ENCODE peak calls at places on chromosomes 12 and 14, in four cellular contexts. One of them, this sample, is unnamed.

GRCh38 chr12:3279415-3279780 is 202.2 kb downstream of the TSPAN9 start:
- DNase-seq in adrenal gland: no peak
- DNase-seq in upper lobe of left lung: peak
- DNase-seq in tibial artery: no peak
- DNase-seq in this sample: no peak

GRCh38 chr12:121314441-121314840 is 17.9 kb upstream of the CAMKK2 start:
- DNase-seq in upper lobe of left lung: no peak
- DNase-seq in adrenal gland: no peak
- DNase-seq in tibial artery: no peak
- DNase-seq in this sample: no peak

GRCh38 chr12:57614178-57614947 is 3.1 kb downstream of the ARHGEF25 start:
- DNase-seq in adrenal gland: no peak
- DNase-seq in upper lobe of left lung: peak
- DNase-seq in tibial artery: peak
- DNase-seq in this sample: no peak

GRCh38 chr12:132100306-132101065 is 43.6 kb downstream of the DDX51 start:
- DNase-seq in tibial artery: no peak
- DNase-seq in upper lobe of left lung: peak
- DNase-seq in adrenal gland: no peak
- DNase-seq in this sample: no peak

GRCh38 chr12:47349770-47350408 is 270.1 kb upstream of the AMIGO2 start:
- DNase-seq in adrenal gland: no peak
- DNase-seq in tibial artery: no peak
- DNase-seq in upper lobe of left lung: no peak
- DNase-seq in this sample: no peak

GRCh38 chr12:51171884-51172514 is 936 bp downstream of the TFCP2 start:
- DNase-seq in tibial artery: no peak
- DNase-seq in upper lobe of left lung: no peak
- DNase-seq in adrenal gland: peak
- DNase-seq in this sample: peak

GRCh38 chr12:68349921-68350606 is 17.9 kb upstream of the MDM1 start:
- DNase-seq in adrenal gland: no peak
- DNase-seq in upper lobe of left lung: no peak
- DNase-seq in tibial artery: no peak
- DNase-seq in this sample: no peak

GRCh38 chr12:44224399-44224798 is 388.5 kb downstream of the TMEM117 start:
- DNase-seq in adrenal gland: no peak
- DNase-seq in tibial artery: no peak
- DNase-seq in upper lobe of left lung: no peak
- DNase-seq in this sample: no peak

GRCh38 chr14:29494312-29494711 is 433.3 kb downstream of the PRKD1 start:
- DNase-seq in adrenal gland: no peak
- DNase-seq in tibial artery: no peak
- DNase-seq in upper lobe of left lung: no peak
- DNase-seq in this sample: no peak

GRCh38 chr14:32513571-32514009 is 184.5 kb downstream of the AKAP6 start:
- DNase-seq in adrenal gland: no peak
- DNase-seq in upper lobe of left lung: no peak
- DNase-seq in tibial artery: no peak
- DNase-seq in this sample: no peak

GRCh38 chr12:69623970-69624369 is 13.3 kb upstream of the LRRC10 start:
- DNase-seq in adrenal gland: peak
- DNase-seq in upper lobe of left lung: peak
- DNase-seq in tibial artery: no peak
- DNase-seq in this sample: no peak

GRCh38 chr12:78887444-78887843 is 22.9 kb downstream of the SYT1 start:
- DNase-seq in tibial artery: no peak
- DNase-seq in adrenal gland: no peak
- DNase-seq in upper lobe of left lung: no peak
- DNase-seq in this sample: no peak

GRCh38 chr14:75369506-75369905 is 58.3 kb upstream of the JDP2 start:
- DNase-seq in tibial artery: no peak
- DNase-seq in upper lobe of left lung: no peak
- DNase-seq in adrenal gland: peak
- DNase-seq in this sample: no peak

GRCh38 chr12:117144599-117144998 is 45.4 kb upstream of the TESC start:
- DNase-seq in adrenal gland: no peak
- DNase-seq in tibial artery: no peak
- DNase-seq in upper lobe of left lung: no peak
- DNase-seq in this sample: no peak

GRCh38 chr14:98946995-98947394 is 325.0 kb downstream of the BCL11B start:
- DNase-seq in adrenal gland: no peak
- DNase-seq in tibial artery: no peak
- DNase-seq in upper lobe of left lung: no peak
- DNase-seq in this sample: no peak

GRCh38 chr12:15535287-15535895 is 213.1 kb downstream of the PTPRO start:
- DNase-seq in upper lobe of left lung: no peak
- DNase-seq in tibial artery: no peak
- DNase-seq in adrenal gland: no peak
- DNase-seq in this sample: no peak

GRCh38 chr12:132081423-132081822 is 62.7 kb downstream of the DDX51 start:
- DNase-seq in adrenal gland: no peak
- DNase-seq in tibial artery: no peak
- DNase-seq in upper lobe of left lung: no peak
- DNase-seq in this sample: no peak

GRCh38 chr14:21965042-21965441 is 291.4 kb upstream of the OR4E1 start:
- DNase-seq in upper lobe of left lung: no peak
- DNase-seq in adrenal gland: no peak
- DNase-seq in tibial artery: no peak
- DNase-seq in this sample: no peak

GRCh38 chr14:92362781-92363235 is 39.8 kb downstream of the SLC24A4 start:
- DNase-seq in upper lobe of left lung: no peak
- DNase-seq in adrenal gland: peak
- DNase-seq in tibial artery: no peak
- DNase-seq in this sample: peak

GRCh38 chr12:77746108-77746507 is 84.6 kb upstream of the NAV3 start:
- DNase-seq in upper lobe of left lung: no peak
- DNase-seq in tibial artery: no peak
- DNase-seq in adrenal gland: no peak
- DNase-seq in this sample: no peak

GRCh38 chr12:53023-53734 is 13.4 kb upstream of the IQSEC3 start:
- DNase-seq in adrenal gland: no peak
- DNase-seq in upper lobe of left lung: no peak
- DNase-seq in tibial artery: no peak
- DNase-seq in this sample: no peak

GRCh38 chr12:85820117-85820516 is 16.1 kb downstream of the RASSF9 start:
- DNase-seq in upper lobe of left lung: no peak
- DNase-seq in tibial artery: no peak
- DNase-seq in adrenal gland: no peak
- DNase-seq in this sample: no peak

GRCh38 chr14:89000007-89000942 is 175.8 kb downstream of the TTC8 start:
- DNase-seq in upper lobe of left lung: no peak
- DNase-seq in adrenal gland: peak
- DNase-seq in tibial artery: no peak
- DNase-seq in this sample: peak

GRCh38 chr12:130832561-130833209 is 6.4 kb downstream of the STX2 start:
- DNase-seq in tibial artery: no peak
- DNase-seq in adrenal gland: peak
- DNase-seq in upper lobe of left lung: no peak
- DNase-seq in this sample: no peak

GRCh38 chr14:36662543-36663403 is 1.1 kb downstream of the PAX9 start:
- DNase-seq in tibial artery: peak
- DNase-seq in adrenal gland: no peak
- DNase-seq in upper lobe of left lung: peak
- DNase-seq in this sample: no peak

GRCh38 chr12:19440019-19440858 is 947 bp downstream of the AEBP2 start:
- DNase-seq in upper lobe of left lung: peak
- DNase-seq in tibial artery: peak
- DNase-seq in adrenal gland: peak
- DNase-seq in this sample: peak

GRCh38 chr12:19447386-19447785 is 8.1 kb downstream of the AEBP2 start:
- DNase-seq in tibial artery: no peak
- DNase-seq in adrenal gland: no peak
- DNase-seq in upper lobe of left lung: no peak
- DNase-seq in this sample: no peak

GRCh38 chr12:19440916-19441315 is 1.6 kb downstream of the AEBP2 start:
- DNase-seq in adrenal gland: no peak
- DNase-seq in upper lobe of left lung: no peak
- DNase-seq in tibial artery: no peak
- DNase-seq in this sample: no peak

GRCh38 chr12:19443585-19443984 is 4.3 kb downstream of the AEBP2 start:
- DNase-seq in tibial artery: no peak
- DNase-seq in adrenal gland: no peak
- DNase-seq in upper lobe of left lung: no peak
- DNase-seq in this sample: no peak

GRCh38 chr12:19444097-19444496 is 4.8 kb downstream of the AEBP2 start:
- DNase-seq in tibial artery: peak
- DNase-seq in adrenal gland: no peak
- DNase-seq in upper lobe of left lung: no peak
- DNase-seq in this sample: no peak
- H3K4me3 ChIP-seq in tibial artery: no peak
- H3K4me3 ChIP-seq in adrenal gland: no peak
- H3K4me3 ChIP-seq in upper lobe of left lung: no peak
- H3K4me3 ChIP-seq in this sample: no peak

GRCh38 chr12:124055066-124055465 is 82.1 kb downstream of the ZNF664 start:
- DNase-seq in adrenal gland: no peak
- DNase-seq in tibial artery: no peak
- DNase-seq in upper lobe of left lung: no peak
- DNase-seq in this sample: no peak

GRCh38 chr12:124057691-124058090 is 84.7 kb downstream of the ZNF664 start:
- DNase-seq in tibial artery: no peak
- DNase-seq in adrenal gland: no peak
- DNase-seq in upper lobe of left lung: no peak
- DNase-seq in this sample: no peak

GRCh38 chr12:124049451-124050094 is 76.6 kb downstream of the ZNF664 start:
- DNase-seq in tibial artery: no peak
- DNase-seq in adrenal gland: peak
- DNase-seq in upper lobe of left lung: no peak
- DNase-seq in this sample: no peak

GRCh38 chr12:124059752-124060151 is 86.7 kb downstream of the ZNF664 start:
- DNase-seq in upper lobe of left lung: no peak
- DNase-seq in tibial artery: no peak
- DNase-seq in adrenal gland: no peak
- DNase-seq in this sample: no peak

DNA sequence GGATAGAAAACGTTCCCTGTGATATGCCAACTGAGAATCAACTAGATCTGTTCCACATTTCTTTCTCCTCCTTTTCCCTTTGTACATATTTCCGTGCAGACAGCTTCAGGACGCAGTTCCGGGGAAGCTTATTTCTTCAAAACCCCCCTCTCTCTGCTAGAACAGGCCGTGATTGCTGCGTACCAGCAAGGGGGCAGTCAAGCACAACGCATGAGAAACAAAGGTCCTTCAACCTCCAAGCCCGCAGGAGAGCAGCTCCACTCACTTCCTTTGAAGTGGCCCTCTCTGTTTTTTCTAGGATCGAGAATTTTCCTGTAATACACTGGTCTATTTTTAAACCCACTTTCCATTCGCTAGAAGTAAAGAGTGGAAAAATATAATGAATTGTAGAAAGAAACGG is 80.8 kb downstream of the ZNF664 start:
- DNase-seq in tibial artery: no peak
- DNase-seq in adrenal gland: peak
- DNase-seq in upper lobe of left lung: no peak
- DNase-seq in this sample: peak
- TF ChIP-seq CTCF in tibial artery: peak
- TF ChIP-seq CTCF in adrenal gland: peak
- TF ChIP-seq CTCF in upper lobe of left lung: peak
- TF ChIP-seq CTCF in this sample: peak

GRCh38 chr14:105526781-105527380 is 498 bp downstream of the TMEM121 start:
- DNase-seq in upper lobe of left lung: peak
- DNase-seq in tibial artery: peak
- DNase-seq in adrenal gland: no peak
- DNase-seq in this sample: no peak
- H3K4me3 ChIP-seq in upper lobe of left lung: peak
- H3K4me3 ChIP-seq in tibial artery: peak
- H3K4me3 ChIP-seq in adrenal gland: no peak
- H3K4me3 ChIP-seq in this sample: peak

GRCh38 chr12:124567673-124568373 is 411 bp upstream of the NCOR2 start:
- DNase-seq in adrenal gland: peak
- DNase-seq in tibial artery: peak
- DNase-seq in upper lobe of left lung: peak
- DNase-seq in this sample: peak
- TF ChIP-seq CTCF in adrenal gland: no peak
- TF ChIP-seq CTCF in tibial artery: peak
- TF ChIP-seq CTCF in upper lobe of left lung: no peak
- TF ChIP-seq CTCF in this sample: no peak

GRCh38 chr12:100163416-100164152 is 20.9 kb upstream of the BLTP3B start:
- DNase-seq in adrenal gland: peak
- DNase-seq in upper lobe of left lung: peak
- DNase-seq in tibial artery: peak
- DNase-seq in this sample: peak
- H3K4me3 ChIP-seq in adrenal gland: no peak
- H3K4me3 ChIP-seq in upper lobe of left lung: no peak
- H3K4me3 ChIP-seq in tibial artery: peak
- H3K4me3 ChIP-seq in this sample: peak

DNA sequence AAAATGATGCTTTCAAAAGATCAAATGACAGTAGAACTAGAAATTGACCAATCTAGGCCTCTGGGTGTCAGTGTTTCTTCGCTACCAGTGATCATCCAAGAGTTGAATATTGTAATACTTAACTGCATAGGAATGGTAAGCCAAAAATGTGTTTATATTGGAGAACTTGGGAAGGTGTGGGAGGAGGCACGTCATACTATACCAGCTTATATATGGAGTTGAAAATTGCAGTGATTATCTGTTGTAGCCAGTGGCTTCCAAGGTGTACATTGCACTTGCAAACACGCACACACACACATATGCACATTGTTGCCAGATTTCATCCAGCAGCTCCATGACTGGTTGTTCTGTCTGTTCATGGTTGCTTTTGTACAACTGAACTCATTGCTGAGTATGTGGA is 36.1 kb downstream of the EID3 start:
- DNase-seq in adrenal gland: no peak
- DNase-seq in tibial artery: no peak
- DNase-seq in upper lobe of left lung: no peak
- DNase-seq in this sample: no peak
- TF ChIP-seq CTCF in adrenal gland: no peak
- TF ChIP-seq CTCF in tibial artery: no peak
- TF ChIP-seq CTCF in upper lobe of left lung: no peak
- TF ChIP-seq CTCF in this sample: no peak

This sample was measured in transverse colon.